ENCODE peak calls at places on chromosomes 11 and 22, in six cellular contexts. B is thoracic aorta, F is body of pancreas, Q is fibroblast of mammary gland, S is stomach, R is neural crest cell. A is an unnamed sample.

GRCh38 chr11:82405392-82405791 is 328.3 kb downstream of the FAM181B start:
- DNase-seq in S (no peak), R (no peak), F (no peak), B (no peak), Q (no peak), A (no peak)

GRCh38 chr11:112797653-112798293 is 163.4 kb upstream of the NCAM1 start:
- DNase-seq in S (peak), Q (peak), F (no peak), B (no peak), R (peak), A (peak)

GRCh38 chr11:68946416-68947090 is 34.2 kb downstream of the MRGPRD start:
- DNase-seq in S (no peak), Q (peak), R (no peak), F (no peak), B (no peak), A (no peak)

GRCh38 chr11:44765676-44766075 is 38.9 kb downstream of the TSPAN18 start:
- DNase-seq in S (no peak), Q (no peak), B (no peak), F (no peak), R (no peak), A (no peak)

GRCh38 chr11:71204748-71205664 is 47.4 kb downstream of the SHANK2 start:
- DNase-seq in F (no peak), B (no peak), Q (no peak), R (no peak), S (no peak), A (no peak)

GRCh38 chr22:25770333-25770732 is 28.3 kb downstream of the MYO18B start:
- DNase-seq in F (no peak), B (no peak), R (no peak), Q (no peak), S (no peak), A (no peak)

GRCh38 chr11:4891996-4892640 is 10.4 kb downstream of the OR51T1 start:
- DNase-seq in F (no peak), S (no peak), R (no peak), B (no peak), Q (peak), A (no peak)

GRCh38 chr11:6410695-6411430 is 8.0 kb downstream of the APBB1 start:
- DNase-seq in S (no peak), Q (no peak), F (no peak), R (no peak), B (no peak), A (no peak)

GRCh38 chr11:66617148-66617814 is 851 bp downstream of the RBM14 start:
- DNase-seq in R (no peak), B (peak), S (no peak), F (peak), Q (peak), A (no peak)

GRCh38 chr11:67381244-67381972 is 8.0 kb upstream of the CLCF1 start:
- DNase-seq in Q (no peak), F (no peak), S (no peak), B (no peak), R (no peak), A (no peak)

GRCh38 chr11:134837887-134838232 is 425.8 kb upstream of the B3GAT1 start:
- DNase-seq in B (no peak), Q (no peak), R (no peak), S (no peak), F (no peak), A (no peak)

GRCh38 chr11:80627364-80627763 is 1186.5 kb upstream of the TENM4 start:
- DNase-seq in B (no peak), Q (no peak), S (no peak), F (no peak), R (no peak), A (no peak)

GRCh38 chr11:133746663-133747306 is 98.5 kb downstream of the SPATA19 start:
- DNase-seq in B (no peak), S (no peak), Q (no peak), R (no peak), F (no peak), A (no peak)

GRCh38 chr11:69923196-69923595 is 104.0 kb upstream of the FGF3 start:
- DNase-seq in F (no peak), Q (no peak), B (no peak), R (no peak), S (no peak), A (no peak)

GRCh38 chr11:100980156-100980555 is 149.5 kb downstream of the PGR start:
- DNase-seq in R (no peak), S (no peak), Q (peak), B (no peak), F (no peak), A (no peak)

GRCh38 chr22:46542011-46542985 is 4.9 kb upstream of the CELSR1 start:
- DNase-seq in Q (peak), B (no peak), R (peak), F (peak), S (peak), A (peak)

GRCh38 chr11:121212696-121213567 is 79.6 kb upstream of the SC5D start:
- DNase-seq in Q (no peak), B (no peak), F (no peak), R (no peak), S (no peak), A (no peak)

GRCh38 chr22:33889748-33890147 is 30.5 kb downstream of the LARGE1 start:
- DNase-seq in B (no peak), F (no peak), Q (no peak), S (no peak), R (no peak), A (no peak)

GRCh38 chr11:67293090-67293489 is 4.0 kb downstream of the ANKRD13D start:
- DNase-seq in B (no peak), F (no peak), Q (peak), S (no peak), R (no peak), A (no peak)

GRCh38 chr11:95516786-95517185 is 272.8 kb downstream of the FAM76B start:
- DNase-seq in S (no peak), Q (peak), R (no peak), F (no peak), B (no peak), A (no peak)

DNA sequence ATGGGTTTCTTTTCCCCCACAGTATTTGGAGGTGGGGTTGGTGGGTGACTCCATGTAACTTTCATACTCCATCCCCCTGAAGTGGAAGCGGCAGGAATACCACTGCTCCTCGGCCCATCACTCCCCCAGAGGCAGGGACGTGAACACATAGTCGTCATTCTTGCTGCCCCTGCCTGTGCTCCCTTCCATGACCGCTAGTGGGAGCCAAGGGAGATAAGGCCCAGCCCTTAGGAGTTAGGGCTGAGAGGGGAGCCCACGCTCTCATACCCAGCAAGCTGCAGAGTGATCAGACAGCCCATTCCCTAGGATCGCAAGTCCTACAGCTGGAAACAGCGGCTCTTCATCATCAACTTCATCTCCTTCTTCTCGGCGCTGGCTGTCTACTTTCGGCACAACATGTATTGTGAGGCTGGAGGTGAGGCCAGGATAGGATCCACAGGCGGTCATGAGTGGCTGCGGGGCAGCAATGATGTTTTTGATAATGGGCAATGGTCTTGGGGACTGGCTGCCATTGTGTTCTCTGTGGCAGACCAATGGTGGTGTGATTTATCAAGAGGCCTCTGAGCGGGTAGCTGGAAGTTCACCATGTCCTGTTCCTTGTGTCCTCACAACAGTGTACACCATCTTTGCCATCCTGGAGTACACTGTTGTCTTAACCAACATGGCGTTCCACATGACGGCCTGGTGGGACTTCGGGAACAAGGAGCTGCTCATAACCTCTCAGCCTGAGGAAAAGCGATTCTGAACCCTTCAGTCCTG is 15.9 kb downstream of the RHOG start:
- DNase-seq in Q (peak), B (no peak), S (peak), F (peak), R (peak), A (peak)
- TF ChIP-seq CTCF in Q (peak), B (peak), S (peak), F (peak), R (peak), A (peak)

GRCh38 chr22:44807915-44808690 is 55.7 kb downstream of the ARHGAP8 start:
- DNase-seq in Q (no peak), S (no peak), F (no peak), R (peak), B (no peak), A (peak)
- TF ChIP-seq CTCF in Q (no peak), S (no peak), F (no peak), R (peak), B (no peak), A (peak)

DNA sequence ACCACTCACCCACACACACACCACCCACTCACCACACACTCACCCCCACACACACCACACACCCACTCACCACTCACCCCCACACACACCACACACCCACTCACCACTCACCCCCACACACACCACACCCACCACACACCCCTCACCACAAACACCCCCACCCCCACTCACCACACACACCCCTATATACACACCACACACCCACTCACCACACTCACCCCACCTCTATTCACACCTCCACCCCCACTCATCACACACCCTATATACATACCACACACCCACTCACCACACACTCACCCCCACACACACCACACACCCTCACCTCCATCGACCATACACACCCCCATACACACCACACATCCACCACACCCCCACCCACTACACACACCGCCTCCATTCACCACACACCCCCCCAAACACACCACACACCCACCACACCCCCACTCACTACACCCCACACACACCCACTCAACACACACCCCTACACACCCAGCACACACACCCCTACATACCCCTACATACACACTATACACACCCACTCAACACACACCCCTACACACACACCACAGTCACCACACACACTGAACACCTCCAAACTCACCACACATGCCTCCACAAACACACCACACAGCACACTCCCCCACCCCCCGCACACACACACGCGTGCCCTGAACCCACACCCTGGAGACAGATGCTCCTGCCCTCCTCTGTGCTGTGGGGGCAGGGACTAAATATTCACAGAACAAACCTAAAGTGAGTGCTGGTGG is 19.0 kb upstream of the TTLL12 start:
- DNase-seq in S (no peak), B (no peak), F (no peak), R (no peak), Q (no peak), A (no peak)
- TF ChIP-seq CTCF in S (no peak), B (no peak), F (no peak), R (no peak), Q (no peak), A (no peak)

DNA sequence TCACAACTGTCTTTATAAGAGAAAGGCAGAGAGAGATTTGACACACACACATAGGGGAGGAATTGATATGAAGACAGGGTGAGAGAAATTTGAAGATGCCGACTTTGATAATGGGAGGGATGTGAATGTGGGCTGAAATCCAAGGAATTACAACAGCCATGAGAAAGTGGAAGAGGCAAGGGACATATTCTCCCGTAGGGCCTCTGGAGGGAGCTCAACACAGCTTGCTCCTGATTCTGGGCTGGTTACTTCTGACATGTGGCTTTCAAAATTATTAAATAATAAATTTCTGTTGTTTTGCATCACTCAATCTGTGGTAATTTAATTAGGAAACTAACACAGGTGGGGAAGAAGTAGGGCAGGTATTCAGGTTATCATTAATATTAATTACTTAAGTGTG is 282.9 kb downstream of the LUZP2 start:
- DNase-seq in R (no peak), Q (no peak), S (no peak), B (no peak), F (no peak), A (no peak)
- TF ChIP-seq CTCF in R (no peak), Q (no peak), S (no peak), B (no peak), F (no peak), A (peak)

GRCh38 chr11:88292156-88292844 is 45.2 kb downstream of the CTSC start:
- DNase-seq in F (peak), S (peak), B (no peak), Q (peak), R (no peak), A (no peak)
- TF ChIP-seq CTCF in F (no peak), S (no peak), B (no peak), Q (no peak), R (no peak), A (no peak)

GRCh38 chr11:8087185-8087584 is 6.2 kb downstream of the TUB start:
- DNase-seq in B (no peak), Q (no peak), S (no peak), F (no peak), R (no peak), A (no peak)
- TF ChIP-seq CTCF in B (no peak), Q (peak), S (no peak), F (no peak), R (no peak), A (no peak)

GRCh38 chr11:77967753-77968152 is 26.7 kb downstream of the INTS4 start:
- DNase-seq in R (no peak), F (no peak), S (no peak), B (no peak), Q (no peak), A (no peak)

GRCh38 chr11:77968337-77968736 is 26.1 kb downstream of the INTS4 start:
- DNase-seq in Q (no peak), R (no peak), S (no peak), B (no peak), F (no peak), A (no peak)

GRCh38 chr11:77966338-77966737 is 28.1 kb downstream of the INTS4 start:
- DNase-seq in R (no peak), S (no peak), F (no peak), Q (no peak), B (no peak), A (no peak)

DNA sequence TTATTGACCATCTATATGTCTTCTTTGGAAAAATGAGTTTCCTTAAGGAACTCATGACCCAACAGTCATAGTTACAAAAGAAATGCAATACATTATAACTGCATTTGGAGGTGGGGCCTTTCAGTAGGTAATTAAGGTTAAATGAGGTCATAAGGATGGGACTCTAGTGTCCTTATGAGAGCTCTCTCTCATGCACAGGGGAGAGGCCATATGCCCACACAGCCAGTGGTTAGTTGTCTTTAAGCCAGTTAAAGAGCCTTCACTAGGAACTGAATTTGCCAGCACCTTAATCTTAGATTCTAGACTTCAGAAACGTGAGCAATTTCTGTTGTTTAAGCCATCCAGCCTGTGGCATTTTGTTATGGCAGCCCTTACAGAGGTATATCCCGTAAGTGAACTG is 27.3 kb downstream of the INTS4 start:
- DNase-seq in S (no peak), F (no peak), Q (no peak), B (no peak), R (no peak), A (no peak)
- TF ChIP-seq CTCF in S (no peak), F (no peak), Q (no peak), B (no peak), R (no peak), A (no peak)

DNA sequence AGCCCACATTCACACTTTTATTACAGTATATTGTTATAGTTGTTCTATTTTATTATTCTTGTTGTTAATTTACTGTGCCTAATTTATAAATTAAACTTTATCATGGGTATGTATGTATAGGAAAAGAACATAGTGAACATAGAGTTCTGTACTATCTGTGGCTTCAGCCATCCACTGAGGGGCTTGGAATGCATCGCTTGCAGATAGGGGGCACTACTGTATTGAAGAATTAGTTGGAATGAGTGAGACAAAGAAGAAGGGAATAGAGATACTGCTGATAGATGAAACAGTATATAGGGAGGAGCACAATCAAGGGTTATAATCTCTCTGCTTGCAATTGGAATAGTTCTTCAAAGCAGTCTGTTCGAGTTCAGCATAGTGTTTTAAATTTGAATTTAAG is 432.2 kb downstream of the RAB38 start:
- DNase-seq in S (no peak), F (no peak), Q (no peak), B (no peak), R (no peak), A (no peak)
- TF ChIP-seq CTCF in S (no peak), F (no peak), Q (peak), B (no peak), R (peak), A (peak)